ENCODE peak calls at places on chromosomes 5 and 9, in nine cellular contexts. Y is stomach, G is GM23338, T is sigmoid colon, A is GM12878, F is SK-N-MC, D is HCT116, N is breast epithelium, J is upper lobe of left lung. O is an unnamed sample. For H3K36me3, the result is how much of the 10 kb centered on the place peaks cover.

GRCh38 chr9:2798423-2798822 is 45.5 kb downstream of the PUM3 start:
- DNase-seq in Y (no peak), G (no peak), T (no peak), A (no peak), F (no peak), D (no peak), N (no peak), J (no peak), O (no peak)

GRCh38 chr9:112137066-112137465 is 38.0 kb downstream of the SUSD1 start:
- DNase-seq in Y (no peak), G (no peak), T (no peak), A (no peak), F (no peak), D (no peak), N (no peak), J (no peak), O (no peak)

GRCh38 chr5:43659075-43659474 is 56.1 kb downstream of the NNT start:
- DNase-seq in Y (no peak), G (no peak), T (no peak), A (no peak), F (no peak), D (no peak), N (no peak), J (no peak), O (no peak)

GRCh38 chr9:93576296-93577044 is at the start of gene PHF2:
- DNase-seq in Y (no peak), G (peak), T (no peak), A (no peak), F (no peak), D (no peak), N (no peak), J (peak), O (peak)

GRCh38 chr5:144205141-144205551 is 34.5 kb downstream of the KCTD16 start:
- DNase-seq in Y (no peak), G (peak), T (no peak), A (no peak), F (no peak), D (no peak), N (no peak), J (peak), O (no peak)

GRCh38 chr9:16325966-16326365 is 544.5 kb downstream of the BNC2 start:
- DNase-seq in Y (no peak), G (no peak), T (peak), A (no peak), F (no peak), D (no peak), N (no peak), J (no peak), O (no peak)

GRCh38 chr5:144390133-144390532 is 219.5 kb downstream of the KCTD16 start:
- DNase-seq in Y (peak), G (peak), T (no peak), A (no peak), F (no peak), D (no peak), N (no peak), J (no peak), O (no peak)

GRCh38 chr9:31574006-31574750 is 810.3 kb upstream of the ACO1 start:
- DNase-seq in Y (no peak), G (no peak), T (no peak), A (no peak), F (no peak), D (no peak), N (no peak), J (no peak), O (no peak)

GRCh38 chr5:61289669-61290363 is 42.2 kb upstream of the ZSWIM6 start:
- DNase-seq in Y (no peak), G (no peak), T (no peak), A (no peak), F (no peak), D (no peak), N (no peak), J (no peak), O (no peak)

GRCh38 chr5:50751064-50751657 is 84.7 kb downstream of the PARP8 start:
- DNase-seq in Y (no peak), G (peak), T (no peak), A (peak), F (no peak), D (peak), N (no peak), J (no peak), O (no peak)

GRCh38 chr5:96226941-96227552 is 206.0 kb downstream of the PCSK1 start:
- DNase-seq in Y (no peak), G (no peak), T (peak), A (no peak), F (peak), D (no peak), N (no peak), J (no peak), O (no peak)

GRCh38 chr5:128015978-128016377 is 67.6 kb upstream of the SLC12A2 start:
- DNase-seq in Y (no peak), G (no peak), T (no peak), A (no peak), F (no peak), D (no peak), N (no peak), J (no peak), O (no peak)

GRCh38 chr5:36734422-36734821 is 128.0 kb downstream of the SLC1A3 start:
- DNase-seq in Y (no peak), G (peak), T (no peak), A (no peak), F (no peak), D (no peak), N (no peak), J (no peak), O (no peak)

GRCh38 chr5:32583582-32584232 is 1.6 kb upstream of the SUB1 start:
- DNase-seq in Y (peak), G (peak), T (no peak), A (peak), F (no peak), D (no peak), N (no peak), J (no peak), O (no peak)

GRCh38 chr5:58629190-58630159 is 46.6 kb downstream of the RAB3C start:
- DNase-seq in Y (peak), G (peak), T (no peak), A (no peak), F (no peak), D (no peak), N (no peak), J (no peak), O (no peak)

GRCh38 chr5:58085800-58086199 is 374.1 kb downstream of the PLK2 start:
- DNase-seq in Y (peak), G (no peak), T (no peak), A (no peak), F (no peak), D (peak), N (no peak), J (no peak), O (no peak)

GRCh38 chr9:131693651-131694597 is 46.0 kb downstream of the RAPGEF1 start:
- DNase-seq in Y (no peak), G (peak), T (no peak), A (no peak), F (no peak), D (no peak), N (no peak), J (no peak), O (no peak)

GRCh38 chr9:69265891-69266290 is 59.1 kb upstream of the ENTREP1 start:
- DNase-seq in Y (no peak), G (peak), T (no peak), A (no peak), F (no peak), D (no peak), N (no peak), J (no peak), O (no peak)

GRCh38 chr5:98722188-98722587 is 51.3 kb upstream of the RGMB start:
- DNase-seq in Y (no peak), G (no peak), T (no peak), A (no peak), F (no peak), D (no peak), N (no peak), J (no peak), O (no peak)

GRCh38 chr5:73380052-73380451 is 68.5 kb downstream of the FOXD1 start:
- DNase-seq in Y (no peak), G (peak), T (no peak), A (no peak), F (no peak), D (no peak), N (no peak), J (peak), O (no peak)

GRCh38 chr5:35248843-35249780 is 18.8 kb upstream of the PRLR start:
- DNase-seq in Y (no peak), G (no peak), T (no peak), A (no peak), F (no peak), D (no peak), N (no peak), J (no peak), O (no peak)

GRCh38 chr5:40227927-40228326 is 451.8 kb upstream of the PTGER4 start:
- DNase-seq in Y (no peak), G (no peak), T (no peak), A (no peak), F (no peak), D (no peak), N (no peak), J (no peak), O (no peak)

GRCh38 chr5:132788508-132788907 is 11.5 kb upstream of the SEPTIN8 start:
- DNase-seq in Y (no peak), G (no peak), T (no peak), A (no peak), F (no peak), D (no peak), N (no peak), J (no peak), O (no peak)

DNA sequence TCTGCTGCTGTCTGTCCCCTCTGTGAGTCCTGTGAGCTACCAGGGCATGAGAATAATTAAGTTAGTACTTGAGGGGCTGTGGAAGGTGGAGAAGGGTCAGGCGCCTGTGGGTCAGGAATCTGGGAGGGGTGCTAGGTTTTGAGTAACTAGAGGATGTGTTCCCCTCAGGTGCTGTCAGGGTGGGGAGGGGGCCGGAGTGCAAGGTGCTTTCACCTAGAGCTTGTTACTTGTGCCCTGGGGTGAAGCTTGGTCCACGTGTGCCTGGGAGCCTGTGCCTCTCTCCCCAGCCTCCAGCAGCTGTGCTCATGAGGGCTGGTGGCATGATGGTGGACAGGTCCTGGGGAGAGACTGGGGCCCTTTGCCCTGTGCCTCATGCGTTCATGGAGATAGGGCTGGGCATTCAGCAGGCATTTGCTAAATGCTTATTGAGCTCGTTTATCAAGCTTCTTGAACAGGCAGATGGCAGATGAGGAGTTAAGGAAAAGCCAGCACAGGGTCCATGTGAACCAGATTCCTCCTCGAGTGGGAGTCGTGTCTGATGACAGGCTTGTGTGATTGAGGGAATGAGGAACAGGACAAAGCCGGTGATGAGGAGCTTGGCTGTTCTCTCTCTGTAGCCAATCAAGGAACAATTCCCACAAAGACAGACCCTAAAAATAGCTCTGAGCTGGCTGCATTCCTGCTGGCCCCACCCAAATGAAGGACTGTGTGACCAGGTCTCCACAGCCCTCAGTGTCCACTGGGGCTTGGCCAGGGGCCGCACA is 40.9 kb downstream of the CACNA1B start:
- DNase-seq in Y (no peak), G (no peak), T (no peak), A (no peak), F (no peak), D (no peak), N (no peak), J (no peak), O (no peak)
- H3K27ac ChIP-seq in Y (no peak), G (no peak), T (no peak), A (no peak), F (no peak), D (no peak), N (no peak), J (no peak), O (no peak)

GRCh38 chr9:133236291-133237071 is 27.4 kb upstream of the OBP2B start:
- DNase-seq in Y (no peak), G (no peak), T (peak), A (no peak), F (no peak), D (no peak), N (peak), J (peak), O (no peak)

GRCh38 chr9:133239533-133240090 is 30.6 kb upstream of the OBP2B start:
- DNase-seq in Y (peak), G (no peak), T (no peak), A (no peak), F (no peak), D (no peak), N (peak), J (peak), O (no peak)

GRCh38 chr9:133238272-133238850 is 29.3 kb upstream of the OBP2B start:
- DNase-seq in Y (peak), G (peak), T (peak), A (no peak), F (no peak), D (peak), N (peak), J (peak), O (peak)

GRCh38 chr9:133237271-133237731 is 28.3 kb upstream of the OBP2B start:
- DNase-seq in Y (peak), G (no peak), T (peak), A (no peak), F (no peak), D (no peak), N (peak), J (no peak), O (no peak)

GRCh38 chr9:133238851-133239532 is 29.9 kb upstream of the OBP2B start:
- DNase-seq in Y (peak), G (peak), T (no peak), A (no peak), F (no peak), D (peak), N (peak), J (peak), O (no peak)
- TF ChIP-seq POLR2AphosphoS5 in Y (no peak), G (peak), T (no peak), A (no peak), F (no peak), D (no peak), N (no peak), J (no peak), O (no peak)

DNA sequence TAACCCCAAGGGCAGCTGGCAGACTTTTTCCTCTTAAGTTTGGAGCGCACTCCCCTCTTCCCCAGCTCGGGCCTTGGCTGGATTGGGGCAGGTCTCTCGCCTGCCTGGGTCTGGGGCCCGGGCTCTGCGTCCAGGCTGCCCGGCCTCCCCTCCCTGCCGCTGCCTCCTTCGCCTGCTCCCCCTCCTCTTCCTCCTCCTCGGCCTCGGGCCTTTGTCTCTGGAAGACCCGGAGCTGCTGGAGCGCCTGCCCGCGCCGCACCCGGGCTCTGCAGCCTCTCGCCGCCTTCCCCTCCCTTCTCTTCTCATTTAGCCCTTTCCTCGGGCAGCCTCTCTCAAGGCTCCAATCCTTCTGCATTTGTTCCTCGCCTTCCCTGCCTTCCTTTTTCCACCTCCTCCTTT is 218.6 kb downstream of the C9orf50 start:
- DNase-seq in Y (no peak), G (peak), T (no peak), A (no peak), F (no peak), D (no peak), N (no peak), J (peak), O (no peak)
- H3K36me3 ChIP-seq in Y (under half), G (under half), T (under half), A (under half), F (under half), D (under half), N (under half), J (under half), O (under half)

GRCh38 chr5:173816728-173817127 is 71.4 kb upstream of the CPEB4 start:
- DNase-seq in Y (no peak), G (no peak), T (no peak), A (no peak), F (no peak), D (no peak), N (no peak), J (no peak), O (no peak)
- H3K27ac ChIP-seq in Y (no peak), G (no peak), T (no peak), A (no peak), F (no peak), D (no peak), N (no peak), J (no peak), O (no peak)

GRCh38 chr9:136107953-136108647 is 10.6 kb downstream of the TMEM250 start:
- DNase-seq in Y (no peak), G (no peak), T (no peak), A (no peak), F (no peak), D (no peak), N (no peak), J (peak), O (no peak)
- TF ChIP-seq POLR2AphosphoS5 in Y (no peak), G (no peak), T (no peak), A (no peak), F (no peak), D (peak), N (no peak), J (no peak), O (peak)

DNA sequence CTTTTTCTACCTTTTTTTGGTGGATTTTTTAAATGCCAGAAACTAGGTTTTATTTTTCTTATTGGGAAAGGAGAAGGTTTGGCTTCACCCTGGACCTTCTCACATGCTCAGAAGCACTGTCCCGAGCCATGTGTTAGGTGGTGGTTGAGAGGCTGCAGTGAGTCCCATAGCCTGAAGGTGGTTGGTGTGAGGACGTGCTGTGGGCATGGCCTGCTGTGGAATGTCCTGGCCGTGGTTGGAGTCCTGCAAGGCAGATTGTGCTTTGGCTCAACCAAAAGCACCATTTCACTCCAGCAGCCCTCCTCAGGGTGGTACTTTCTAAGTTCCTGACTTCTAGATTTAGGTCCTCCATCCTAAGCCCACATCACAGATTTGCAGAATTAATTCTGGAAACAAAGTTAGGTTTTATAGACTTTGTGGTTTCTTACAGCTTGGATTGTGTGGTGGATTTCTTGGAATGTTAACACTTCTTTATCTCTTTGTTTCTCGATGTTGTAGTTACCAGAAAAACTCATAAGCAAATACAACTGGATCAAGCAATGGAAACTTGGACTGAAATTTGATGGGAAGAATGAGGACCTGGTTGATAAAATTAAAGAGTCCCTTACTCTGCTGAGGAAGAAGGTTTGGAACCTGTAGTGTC is 22.6 kb downstream of the OTULIN start:
- DNase-seq in Y (no peak), G (no peak), T (no peak), A (no peak), F (no peak), D (no peak), N (no peak), J (no peak), O (no peak)
- H3K36me3 ChIP-seq in Y (half or more), G (under half), T (half or more), A (under half), F (under half), D (under half), N (under half), J (under half), O (half or more)

GRCh38 chr5:172534229-172535169 is 80.2 kb upstream of the SH3PXD2B start:
- DNase-seq in Y (no peak), G (no peak), T (peak), A (no peak), F (no peak), D (peak), N (no peak), J (peak), O (peak)

GRCh38 chr5:172531704-172532026 is 77.3 kb upstream of the SH3PXD2B start:
- DNase-seq in Y (no peak), G (no peak), T (peak), A (no peak), F (no peak), D (no peak), N (no peak), J (no peak), O (peak)

GRCh38 chr5:172530835-172531703 is 76.7 kb upstream of the SH3PXD2B start:
- DNase-seq in Y (no peak), G (no peak), T (peak), A (peak), F (no peak), D (no peak), N (no peak), J (no peak), O (peak)

GRCh38 chr5:172533399-172534228 is 79.3 kb upstream of the SH3PXD2B start:
- DNase-seq in Y (no peak), G (no peak), T (peak), A (no peak), F (no peak), D (no peak), N (no peak), J (peak), O (peak)

GRCh38 chr5:172533058-172533398 is 78.7 kb upstream of the SH3PXD2B start:
- DNase-seq in Y (no peak), G (no peak), T (peak), A (no peak), F (no peak), D (no peak), N (no peak), J (no peak), O (peak)
- H3K27ac ChIP-seq in Y (peak), G (no peak), T (peak), A (no peak), F (no peak), D (no peak), N (no peak), J (no peak), O (peak)

GRCh38 chr5:5658226-5658625 is 235.7 kb downstream of the ICE1 start:
- DNase-seq in Y (no peak), G (no peak), T (peak), A (peak), F (no peak), D (no peak), N (no peak), J (no peak), O (no peak)
- TF ChIP-seq POLR2AphosphoS5 in Y (peak), G (no peak), T (peak), A (no peak), F (no peak), D (no peak), N (no peak), J (no peak), O (no peak)

DNA sequence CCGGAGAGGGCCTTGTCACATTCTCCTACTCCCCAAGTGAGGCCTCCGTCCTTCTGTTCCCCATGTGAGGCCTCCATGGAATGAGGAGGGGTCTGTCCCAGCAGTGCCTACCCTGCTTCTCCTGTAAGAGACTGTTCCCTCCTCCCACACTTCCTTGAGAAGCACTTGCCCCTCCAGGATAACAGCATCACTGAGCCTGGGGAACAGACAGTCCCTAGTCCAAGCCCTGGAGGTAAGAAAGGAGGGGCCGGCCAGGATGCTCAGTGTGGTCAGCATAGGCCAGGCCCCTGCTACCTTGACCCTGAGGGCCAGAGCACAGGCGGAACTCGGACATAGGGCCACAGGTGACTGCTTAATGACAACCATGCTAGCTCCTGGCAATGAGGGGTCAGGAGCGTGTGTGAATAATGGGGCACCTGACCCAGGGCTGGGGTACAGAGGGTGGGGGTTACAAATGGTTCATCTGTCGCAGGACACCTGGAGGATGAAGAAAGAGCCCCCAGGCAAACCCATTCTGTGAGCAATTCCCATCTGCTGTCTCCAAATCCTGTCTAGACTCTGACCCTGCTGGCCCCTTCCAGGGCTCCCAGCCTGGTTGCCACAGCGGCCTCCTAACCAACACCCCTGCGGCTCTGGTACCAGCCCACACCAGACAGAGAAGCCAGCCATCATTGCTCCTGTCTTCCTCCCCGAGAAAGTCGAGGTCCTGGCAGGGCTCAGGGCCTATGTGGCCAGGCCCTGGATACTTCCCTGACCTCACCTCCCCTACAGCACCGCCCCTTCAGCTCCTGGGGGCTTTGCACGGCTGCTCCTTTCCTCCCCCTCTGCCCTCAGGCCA is 20.3 kb downstream of the RALGDS start:
- DNase-seq in Y (no peak), G (no peak), T (no peak), A (no peak), F (no peak), D (no peak), N (peak), J (no peak), O (no peak)
- H3K36me3 ChIP-seq in Y (half or more), G (under half), T (half or more), A (under half), F (half or more), D (under half), N (under half), J (half or more), O (half or more)

O was measured in suprapubic skin.